ENCODE peak calls at places on chromosome 17, in four cellular contexts. R is activated B cell treated with CpG ODN at 0.5 μM for 24 hours, D is hypothalamus, L is cardiac fibroblast. Z is an unnamed sample.

GRCh38 chr17:57481901-57482300 is 225.6 kb downstream of the MSI2 start:
- DNase-seq in R (no peak), D (no peak), L (peak; percentile 98), Z (no peak)

GRCh38 chr17:4340914-4341615 is 25.4 kb downstream of the UBE2G1 start:
- DNase-seq in R (no peak), D (no peak), L (no peak), Z (no peak)

GRCh38 chr17:10197721-10198508 is 491 bp downstream of the GAS7 start:
- DNase-seq in R (peak; percentile 27), D (no peak), L (no peak), Z (no peak)

GRCh38 chr17:30363715-30364202 is 15.0 kb upstream of the CPD start:
- DNase-seq in R (peak; percentile 21), D (no peak), L (peak; percentile 88), Z (peak; percentile 65)

GRCh38 chr17:6570731-6571465 is 14.5 kb upstream of the PITPNM3 start:
- DNase-seq in R (no peak), D (no peak), L (no peak), Z (no peak)

GRCh38 chr17:61494325-61495160 is 42.3 kb downstream of the TBX4 start:
- DNase-seq in R (no peak), D (no peak), L (no peak), Z (no peak)

GRCh38 chr17:40516581-40517285 is 15.3 kb upstream of the TNS4 start:
- DNase-seq in R (no peak), D (no peak), L (no peak), Z (no peak)

GRCh38 chr17:69525920-69526841 is 111.7 kb downstream of the MAP2K6 start:
- DNase-seq in R (no peak), D (no peak), L (peak; percentile 77), Z (no peak)

GRCh38 chr17:10151667-10152496 is 46.5 kb downstream of the GAS7 start:
- DNase-seq in R (no peak), D (no peak), L (peak; percentile 34), Z (peak; percentile 59)

GRCh38 chr17:38701504-38702165 is 3.4 kb upstream of the MLLT6 start:
- DNase-seq in R (no peak), D (no peak), L (peak; percentile 26), Z (peak; percentile 91)

GRCh38 chr17:4837471-4838305 is 4.5 kb downstream of the MINK1 start:
- DNase-seq in R (no peak), D (no peak), L (no peak), Z (no peak)

GRCh38 chr17:33303254-33303653 is 10.2 kb upstream of the ASIC2 start:
- DNase-seq in R (no peak), D (no peak), L (no peak), Z (no peak)

GRCh38 chr17:50428831-50429424 is 2.9 kb downstream of the ACSF2 start:
- DNase-seq in R (no peak), D (no peak), L (no peak), Z (no peak)

GRCh38 chr17:42291136-42291535 is 2.8 kb downstream of the STAT5A start:
- DNase-seq in R (no peak), D (no peak), L (no peak), Z (no peak)

GRCh38 chr17:43784628-43785101 is 4.4 kb downstream of the CFAP97D1 start:
- DNase-seq in R (no peak), D (no peak), L (peak; percentile 40), Z (no peak)

GRCh38 chr17:13671771-13672170 is 70.0 kb upstream of the HS3ST3A1 start:
- DNase-seq in R (no peak), D (no peak), L (no peak), Z (no peak)

GRCh38 chr17:18961634-18962493 is 9.9 kb downstream of the SLC5A10 start:
- DNase-seq in R (no peak), D (no peak), L (peak; percentile 24), Z (no peak)

GRCh38 chr17:63546308-63547082 is 3.8 kb upstream of the DCAF7 start:
- DNase-seq in R (no peak), D (no peak), L (no peak), Z (no peak)

GRCh38 chr17:57243171-57243622 is 13.1 kb upstream of the MSI2 start:
- DNase-seq in R (peak; percentile 59), D (peak; percentile 4), L (peak; percentile 77), Z (peak; percentile 52)

GRCh38 chr17:63836811-63837210 is 5.7 kb downstream of the SMARCD2 start:
- DNase-seq in R (no peak), D (no peak), L (no peak), Z (no peak)

GRCh38 chr17:1412185-1413110 is 12.4 kb upstream of the YWHAE start:
- DNase-seq in R (no peak), D (no peak), L (peak; percentile 56), Z (no peak)

GRCh38 chr17:81869221-81870154 is 1.6 kb downstream of the ARHGDIA start:
- DNase-seq in R (peak; percentile 63), D (no peak), L (peak; percentile 55), Z (peak; percentile 37)

GRCh38 chr17:63203652-63204051 is 237.6 kb downstream of the TANC2 start:
- DNase-seq in R (no peak), D (no peak), L (no peak), Z (no peak)

GRCh38 chr17:6546069-6546718 is 10.2 kb downstream of the PITPNM3 start:
- DNase-seq in R (no peak), D (no peak), L (peak; percentile 49), Z (no peak)

GRCh38 chr17:76005263-76006149 is 4.9 kb downstream of the CDK3 start:
- DNase-seq in R (peak; percentile 73), D (peak; percentile 37), L (peak; percentile 74), Z (peak; percentile 64)

GRCh38 chr17:38705523-38705802 is 390 bp downstream of the MLLT6 start:
- DNase-seq in R (peak; percentile 48), D (no peak), L (no peak), Z (peak; percentile 27)

GRCh38 chr17:45150911-45151809 is 2.9 kb downstream of the HEXIM1 start:
- DNase-seq in R (no peak), D (no peak), L (no peak), Z (no peak)

GRCh38 chr17:6793748-6794493 is 17.9 kb downstream of the FBXO39 start:
- DNase-seq in R (no peak), D (no peak), L (no peak), Z (no peak)

GRCh38 chr17:49217651-49218413 is 7.3 kb downstream of the ABI3 start:
- DNase-seq in R (no peak), D (no peak), L (no peak), Z (peak; percentile 51)

GRCh38 chr17:21174186-21174585 is 39.8 kb downstream of the TMEM11 start:
- DNase-seq in R (no peak), D (no peak), L (no peak), Z (no peak)

GRCh38 chr17:81870155-81870977 is 771 bp downstream of the ARHGDIA start:
- DNase-seq in R (peak; percentile 48), D (no peak), L (peak; percentile 56), Z (peak; percentile 34)

GRCh38 chr17:35345926-35346771 is 27.3 kb downstream of the SLFN11 start:
- DNase-seq in R (no peak), D (peak; percentile 3), L (peak; percentile 69), Z (no peak)

GRCh38 chr17:42243493-42243982 is 32.7 kb downstream of the STAT5B start:
- DNase-seq in R (no peak), D (no peak), L (no peak), Z (no peak)

GRCh38 chr17:31414590-31414918 is 23.1 kb downstream of the RAB11FIP4 start:
- DNase-seq in R (no peak), D (no peak), L (no peak), Z (no peak)

GRCh38 chr17:81516439-81516838 is 3.8 kb upstream of the ACTG1 start:
- DNase-seq in R (no peak), D (no peak), L (no peak), Z (no peak)

GRCh38 chr17:64386412-64387144 is 4.1 kb downstream of the PECAM1 start:
- DNase-seq in R (no peak), D (no peak), L (peak; percentile 34), Z (no peak)

GRCh38 chr17:78045316-78045715 is 83.2 kb downstream of the TMC6 start:
- DNase-seq in R (no peak), D (no peak), L (no peak), Z (no peak)

Z was measured in stimulated activated naive B cell treated with anti-CD40 and anti-IgM and Interleukin-4, amounts not matched to agents 10 μg/mL and 1 μg/mL and 100 μg/mL, for 72 hours.